ENCODE peak calls at places on chromosome 13, in ten cellular contexts. One of them, this sample, is unnamed.

GRCh38 chr13:112452380-112453206 is 76.4 kb downstream of the SPACA7 start:
- DNase-seq in effector memory CD8-positive, alpha-beta T cell: no peak
- DNase-seq in neural crest cell: no peak
- DNase-seq in substantia nigra: no peak
- DNase-seq in activated gamma-delta T cell treated with anti-CD3 and anti-CD28 coated beads, Interleukin-2, amount 50 U/mL, for 16 hours: no peak
- DNase-seq in stimulated activated CD8-positive, alpha-beta memory T cell treated with anti-CD3 and anti-CD28 coated beads, Interleukin-7, amount 100 ng/mL, for 1 hour: no peak
- DNase-seq in NCI-H2029: no peak
- DNase-seq in astrocyte of the spinal cord: no peak
- DNase-seq in activated T-helper 1 cell treated with Interleukin-2 at 50 U/mL for 16 hours: no peak
- DNase-seq in choroid plexus epithelial cell: no peak
- DNase-seq in this sample: no peak

GRCh38 chr13:21069561-21070004 is 8.2 kb upstream of the LATS2 start:
- DNase-seq in astrocyte of the spinal cord: peak
- DNase-seq in neural crest cell: no peak
- DNase-seq in substantia nigra: no peak
- DNase-seq in stimulated activated CD8-positive, alpha-beta memory T cell treated with anti-CD3 and anti-CD28 coated beads, Interleukin-7, amount 100 ng/mL, for 1 hour: no peak
- DNase-seq in choroid plexus epithelial cell: peak
- DNase-seq in activated gamma-delta T cell treated with anti-CD3 and anti-CD28 coated beads, Interleukin-2, amount 50 U/mL, for 16 hours: no peak
- DNase-seq in effector memory CD8-positive, alpha-beta T cell: no peak
- DNase-seq in NCI-H2029: no peak
- DNase-seq in activated T-helper 1 cell treated with Interleukin-2 at 50 U/mL for 16 hours: no peak
- DNase-seq in this sample: no peak

GRCh38 chr13:87166348-87166747 is 504.8 kb upstream of the SLITRK5 start:
- DNase-seq in activated gamma-delta T cell treated with anti-CD3 and anti-CD28 coated beads, Interleukin-2, amount 50 U/mL, for 16 hours: no peak
- DNase-seq in neural crest cell: no peak
- DNase-seq in astrocyte of the spinal cord: no peak
- DNase-seq in effector memory CD8-positive, alpha-beta T cell: no peak
- DNase-seq in choroid plexus epithelial cell: no peak
- DNase-seq in NCI-H2029: no peak
- DNase-seq in stimulated activated CD8-positive, alpha-beta memory T cell treated with anti-CD3 and anti-CD28 coated beads, Interleukin-7, amount 100 ng/mL, for 1 hour: no peak
- DNase-seq in activated T-helper 1 cell treated with Interleukin-2 at 50 U/mL for 16 hours: no peak
- DNase-seq in substantia nigra: no peak
- DNase-seq in this sample: peak

GRCh38 chr13:99863789-99864626 is 107.6 kb downstream of the ZIC5 start:
- DNase-seq in substantia nigra: no peak
- DNase-seq in activated T-helper 1 cell treated with Interleukin-2 at 50 U/mL for 16 hours: no peak
- DNase-seq in choroid plexus epithelial cell: no peak
- DNase-seq in astrocyte of the spinal cord: no peak
- DNase-seq in NCI-H2029: no peak
- DNase-seq in neural crest cell: no peak
- DNase-seq in effector memory CD8-positive, alpha-beta T cell: no peak
- DNase-seq in stimulated activated CD8-positive, alpha-beta memory T cell treated with anti-CD3 and anti-CD28 coated beads, Interleukin-7, amount 100 ng/mL, for 1 hour: no peak
- DNase-seq in activated gamma-delta T cell treated with anti-CD3 and anti-CD28 coated beads, Interleukin-2, amount 50 U/mL, for 16 hours: no peak
- DNase-seq in this sample: no peak

GRCh38 chr13:113162783-113163685 is 4.6 kb downstream of the PROZ start:
- DNase-seq in activated gamma-delta T cell treated with anti-CD3 and anti-CD28 coated beads, Interleukin-2, amount 50 U/mL, for 16 hours: no peak
- DNase-seq in NCI-H2029: no peak
- DNase-seq in substantia nigra: no peak
- DNase-seq in neural crest cell: no peak
- DNase-seq in effector memory CD8-positive, alpha-beta T cell: no peak
- DNase-seq in choroid plexus epithelial cell: no peak
- DNase-seq in activated T-helper 1 cell treated with Interleukin-2 at 50 U/mL for 16 hours: no peak
- DNase-seq in astrocyte of the spinal cord: no peak
- DNase-seq in stimulated activated CD8-positive, alpha-beta memory T cell treated with anti-CD3 and anti-CD28 coated beads, Interleukin-7, amount 100 ng/mL, for 1 hour: no peak
- DNase-seq in this sample: no peak

GRCh38 chr13:42532561-42533335 is 41.2 kb upstream of the TNFSF11 start:
- DNase-seq in neural crest cell: no peak
- DNase-seq in choroid plexus epithelial cell: no peak
- DNase-seq in activated gamma-delta T cell treated with anti-CD3 and anti-CD28 coated beads, Interleukin-2, amount 50 U/mL, for 16 hours: no peak
- DNase-seq in substantia nigra: no peak
- DNase-seq in activated T-helper 1 cell treated with Interleukin-2 at 50 U/mL for 16 hours: no peak
- DNase-seq in effector memory CD8-positive, alpha-beta T cell: no peak
- DNase-seq in NCI-H2029: no peak
- DNase-seq in astrocyte of the spinal cord: no peak
- DNase-seq in stimulated activated CD8-positive, alpha-beta memory T cell treated with anti-CD3 and anti-CD28 coated beads, Interleukin-7, amount 100 ng/mL, for 1 hour: no peak
- DNase-seq in this sample: no peak

GRCh38 chr13:46089213-46089612 is 15.6 kb downstream of the CPB2 start:
- DNase-seq in NCI-H2029: no peak
- DNase-seq in activated gamma-delta T cell treated with anti-CD3 and anti-CD28 coated beads, Interleukin-2, amount 50 U/mL, for 16 hours: no peak
- DNase-seq in neural crest cell: no peak
- DNase-seq in stimulated activated CD8-positive, alpha-beta memory T cell treated with anti-CD3 and anti-CD28 coated beads, Interleukin-7, amount 100 ng/mL, for 1 hour: no peak
- DNase-seq in astrocyte of the spinal cord: no peak
- DNase-seq in effector memory CD8-positive, alpha-beta T cell: no peak
- DNase-seq in choroid plexus epithelial cell: no peak
- DNase-seq in substantia nigra: no peak
- DNase-seq in activated T-helper 1 cell treated with Interleukin-2 at 50 U/mL for 16 hours: no peak
- DNase-seq in this sample: no peak

GRCh38 chr13:44735806-44736205 is 159.7 kb upstream of the TSC22D1 start:
- DNase-seq in neural crest cell: no peak
- DNase-seq in stimulated activated CD8-positive, alpha-beta memory T cell treated with anti-CD3 and anti-CD28 coated beads, Interleukin-7, amount 100 ng/mL, for 1 hour: no peak
- DNase-seq in activated T-helper 1 cell treated with Interleukin-2 at 50 U/mL for 16 hours: no peak
- DNase-seq in astrocyte of the spinal cord: no peak
- DNase-seq in activated gamma-delta T cell treated with anti-CD3 and anti-CD28 coated beads, Interleukin-2, amount 50 U/mL, for 16 hours: no peak
- DNase-seq in effector memory CD8-positive, alpha-beta T cell: no peak
- DNase-seq in choroid plexus epithelial cell: no peak
- DNase-seq in substantia nigra: no peak
- DNase-seq in NCI-H2029: no peak
- DNase-seq in this sample: no peak

GRCh38 chr13:60627071-60627686 is 230.2 kb downstream of the TDRD3 start:
- DNase-seq in activated gamma-delta T cell treated with anti-CD3 and anti-CD28 coated beads, Interleukin-2, amount 50 U/mL, for 16 hours: no peak
- DNase-seq in effector memory CD8-positive, alpha-beta T cell: no peak
- DNase-seq in astrocyte of the spinal cord: peak
- DNase-seq in stimulated activated CD8-positive, alpha-beta memory T cell treated with anti-CD3 and anti-CD28 coated beads, Interleukin-7, amount 100 ng/mL, for 1 hour: no peak
- DNase-seq in choroid plexus epithelial cell: peak
- DNase-seq in activated T-helper 1 cell treated with Interleukin-2 at 50 U/mL for 16 hours: no peak
- DNase-seq in substantia nigra: no peak
- DNase-seq in NCI-H2029: no peak
- DNase-seq in neural crest cell: peak
- DNase-seq in this sample: peak

GRCh38 chr13:72295173-72295572 is 428.2 kb upstream of the DACH1 start:
- DNase-seq in choroid plexus epithelial cell: peak
- DNase-seq in neural crest cell: no peak
- DNase-seq in activated gamma-delta T cell treated with anti-CD3 and anti-CD28 coated beads, Interleukin-2, amount 50 U/mL, for 16 hours: no peak
- DNase-seq in substantia nigra: no peak
- DNase-seq in astrocyte of the spinal cord: peak
- DNase-seq in effector memory CD8-positive, alpha-beta T cell: no peak
- DNase-seq in NCI-H2029: no peak
- DNase-seq in activated T-helper 1 cell treated with Interleukin-2 at 50 U/mL for 16 hours: no peak
- DNase-seq in stimulated activated CD8-positive, alpha-beta memory T cell treated with anti-CD3 and anti-CD28 coated beads, Interleukin-7, amount 100 ng/mL, for 1 hour: no peak
- DNase-seq in this sample: no peak

GRCh38 chr13:47291116-47291656 is 394.3 kb upstream of the HTR2A start:
- DNase-seq in neural crest cell: no peak
- DNase-seq in NCI-H2029: no peak
- DNase-seq in activated gamma-delta T cell treated with anti-CD3 and anti-CD28 coated beads, Interleukin-2, amount 50 U/mL, for 16 hours: no peak
- DNase-seq in astrocyte of the spinal cord: no peak
- DNase-seq in effector memory CD8-positive, alpha-beta T cell: no peak
- DNase-seq in activated T-helper 1 cell treated with Interleukin-2 at 50 U/mL for 16 hours: no peak
- DNase-seq in substantia nigra: no peak
- DNase-seq in stimulated activated CD8-positive, alpha-beta memory T cell treated with anti-CD3 and anti-CD28 coated beads, Interleukin-7, amount 100 ng/mL, for 1 hour: no peak
- DNase-seq in choroid plexus epithelial cell: no peak
- DNase-seq in this sample: no peak

This sample was measured in SK-N-DZ.